ENCODE peak calls at places on chromosome 5, in ten cellular contexts. Z is adrenal gland, G is A549, O is spleen, C is ovary, T is heart left ventricle, J is HCT116, F is right lobe of liver, D is lower leg skin, R is IMR-90. S is an unnamed sample.

GRCh38 chr5:60354322-60354721 is 345.6 kb downstream of the DEPDC1B start:
- DNase-seq in R (no peak), F (no peak), O (no peak), T (no peak), J (no peak), C (no peak), Z (no peak), G (no peak), D (no peak), S (no peak)

GRCh38 chr5:124561451-124561850 is 185.0 kb downstream of the ZNF608 start:
- DNase-seq in T (no peak), J (no peak), F (no peak), C (no peak), Z (no peak), O (no peak), R (peak), G (no peak), D (no peak), S (no peak)

GRCh38 chr5:95216136-95216955 is 68.5 kb downstream of the MCTP1 start:
- DNase-seq in D (no peak), O (no peak), T (no peak), F (no peak), G (no peak), R (no peak), J (no peak), Z (no peak), C (no peak), S (no peak)

GRCh38 chr5:33801292-33801691 is 90.5 kb downstream of the ADAMTS12 start:
- DNase-seq in T (no peak), D (no peak), J (no peak), C (no peak), G (no peak), F (no peak), Z (no peak), R (no peak), O (no peak), S (no peak)

GRCh38 chr5:55303238-55303690 is 4.2 kb downstream of the DHX29 start:
- DNase-seq in G (no peak), F (no peak), R (peak), C (no peak), O (no peak), D (no peak), Z (no peak), J (no peak), T (no peak), S (no peak)

GRCh38 chr5:17256839-17257238 is 39.4 kb downstream of the BASP1 start:
- DNase-seq in C (no peak), G (no peak), O (no peak), J (no peak), F (no peak), Z (no peak), D (no peak), R (no peak), T (no peak), S (no peak)

GRCh38 chr5:89338935-89339334 is 456.0 kb upstream of the MEF2C start:
- DNase-seq in G (no peak), R (peak), T (no peak), O (no peak), F (no peak), C (no peak), J (no peak), Z (no peak), D (no peak), S (no peak)

GRCh38 chr5:66498791-66499207 is 97.4 kb upstream of the MAST4 start:
- DNase-seq in T (peak), C (no peak), R (no peak), Z (peak), J (no peak), O (no peak), F (no peak), G (no peak), D (no peak), S (peak)

GRCh38 chr5:177500685-177501522 is 3.5 kb upstream of the PDLIM7 start:
- DNase-seq in R (peak), Z (peak), D (peak), O (peak), G (peak), F (peak), C (peak), T (peak), J (peak), S (peak)

GRCh38 chr5:88269222-88269771 is 652 bp upstream of the TMEM161B start:
- DNase-seq in R (peak), Z (no peak), G (peak), F (no peak), D (no peak), T (no peak), C (no peak), J (no peak), O (peak), S (peak)

GRCh38 chr5:125559296-125559695 is 812.9 kb upstream of the ZNF608 start:
- DNase-seq in G (peak), R (peak), Z (peak), O (no peak), D (no peak), J (peak), F (no peak), T (peak), C (no peak), S (peak)

GRCh38 chr5:113166710-113167366 is 190.2 kb downstream of the DCP2 start:
- DNase-seq in C (no peak), J (peak), G (peak), Z (no peak), R (peak), D (no peak), F (no peak), O (no peak), T (no peak), S (peak)

GRCh38 chr5:116536279-116537161 is 38.1 kb downstream of the SEMA6A start:
- DNase-seq in R (no peak), T (no peak), F (no peak), Z (no peak), O (no peak), D (no peak), C (no peak), G (no peak), J (no peak), S (no peak)

GRCh38 chr5:22567983-22568382 is 285.2 kb downstream of the CDH12 start:
- DNase-seq in Z (no peak), C (no peak), G (no peak), D (no peak), R (peak), T (no peak), J (no peak), F (no peak), O (no peak), S (no peak)
- TF ChIP-seq POLR2A in Z (no peak), C (no peak), G (no peak), D (no peak), R (no peak), T (no peak), J (no peak), F (no peak), O (no peak), S (no peak)

GRCh38 chr5:126594676-126595485 is at the start of gene ALDH7A1:
- DNase-seq in T (peak), R (no peak), Z (peak), O (peak), C (peak), G (peak), J (peak), D (peak), F (peak), S (no peak)
- TF ChIP-seq POLR2A in T (no peak), R (peak), Z (peak), O (no peak), C (peak), G (peak), J (peak), D (no peak), F (peak), S (peak)

GRCh38 chr5:149549461-149550266 is 1.6 kb downstream of the CSNK1A1 start:
- DNase-seq in C (no peak), J (peak), R (peak), Z (peak), F (no peak), D (no peak), O (no peak), G (peak), T (peak), S (no peak)
- TF ChIP-seq POLR2A in C (no peak), J (no peak), R (no peak), Z (peak), F (no peak), D (no peak), O (no peak), G (no peak), T (no peak), S (no peak)

DNA sequence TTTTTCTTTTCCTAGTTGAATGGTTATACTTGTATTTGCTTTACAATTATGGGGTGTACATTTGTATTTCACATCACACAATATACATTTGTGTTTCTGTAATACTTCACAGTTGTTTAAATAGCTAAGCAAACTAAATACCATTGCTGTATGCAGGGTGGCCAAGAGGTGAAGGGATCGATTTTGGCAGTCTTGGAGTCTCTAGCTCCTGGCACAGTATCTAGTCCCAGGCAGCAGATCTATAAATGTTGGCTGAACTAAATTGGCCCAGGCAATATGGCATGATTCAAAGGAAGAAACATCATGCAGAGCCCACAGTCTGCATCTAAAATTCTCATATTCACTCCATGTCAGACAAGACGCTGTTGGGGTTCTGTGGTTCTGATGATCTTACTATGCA is 110.1 kb upstream of the GPBP1 start:
- DNase-seq in T (no peak), R (no peak), Z (no peak), J (no peak), D (no peak), G (no peak), C (no peak), O (no peak), F (no peak), S (no peak)
- TF ChIP-seq POLR2A in T (no peak), R (no peak), Z (no peak), J (no peak), D (no peak), G (no peak), C (no peak), O (no peak), F (no peak), S (no peak)

DNA sequence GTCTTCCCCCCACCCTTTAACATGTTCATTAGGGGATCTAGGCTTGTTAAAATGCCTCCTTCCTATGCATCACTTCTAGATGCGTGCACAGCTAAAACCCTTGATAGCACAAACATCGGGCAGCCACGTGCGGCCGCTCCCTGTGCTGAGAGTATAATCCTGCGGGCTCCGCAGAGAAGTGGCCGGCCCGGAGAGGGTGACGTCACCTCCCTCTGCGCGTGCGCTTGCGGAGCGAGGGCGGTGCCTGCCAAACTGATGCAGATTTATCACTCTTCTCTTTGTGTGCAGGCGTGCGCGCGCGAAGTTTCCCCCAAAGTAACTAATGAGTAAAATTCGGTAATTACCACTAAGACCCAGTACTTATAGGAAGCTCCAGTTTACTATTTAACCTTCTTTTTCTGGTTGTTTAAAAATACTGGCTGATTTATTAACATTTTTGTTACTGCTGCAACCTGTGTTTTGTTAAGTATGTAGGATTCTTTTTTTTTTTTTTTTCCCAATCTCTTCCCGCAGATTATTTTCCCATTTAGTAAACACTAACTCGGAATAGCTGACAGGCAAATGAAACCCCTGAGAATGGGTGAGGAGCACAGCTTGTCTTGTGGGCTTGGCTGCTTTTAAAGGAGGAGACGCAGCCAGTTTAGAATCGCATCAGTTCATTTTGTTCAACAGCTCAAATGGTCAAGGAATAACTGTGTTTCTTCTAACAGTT is 121.6 kb downstream of the TRIO start:
- DNase-seq in G (peak), J (peak), D (peak), Z (peak), R (peak), O (peak), C (peak), T (peak), F (peak), S (peak)
- TF ChIP-seq POLR2A in G (peak), J (peak), D (no peak), Z (no peak), R (peak), O (no peak), C (peak), T (no peak), F (peak), S (peak)

GRCh38 chr5:176391999-176392398 is 3.4 kb downstream of the HIGD2A start:
- DNase-seq in R (no peak), J (no peak), D (no peak), T (no peak), G (no peak), Z (no peak), C (no peak), F (no peak), O (peak), S (no peak)

GRCh38 chr5:176392526-176392925 is 4.0 kb downstream of the HIGD2A start:
- DNase-seq in G (no peak), Z (no peak), R (no peak), F (no peak), J (no peak), O (peak), C (peak), D (no peak), T (no peak), S (no peak)

GRCh38 chr5:176389114-176389768 is 690 bp downstream of the HIGD2A start:
- DNase-seq in D (no peak), R (no peak), O (peak), J (no peak), C (no peak), F (no peak), Z (no peak), G (no peak), T (no peak), S (peak)

GRCh38 chr5:176394096-176394495 is 5.5 kb downstream of the HIGD2A start:
- DNase-seq in R (no peak), C (no peak), J (no peak), F (no peak), Z (no peak), G (no peak), O (peak), D (no peak), T (no peak), S (no peak)

DNA sequence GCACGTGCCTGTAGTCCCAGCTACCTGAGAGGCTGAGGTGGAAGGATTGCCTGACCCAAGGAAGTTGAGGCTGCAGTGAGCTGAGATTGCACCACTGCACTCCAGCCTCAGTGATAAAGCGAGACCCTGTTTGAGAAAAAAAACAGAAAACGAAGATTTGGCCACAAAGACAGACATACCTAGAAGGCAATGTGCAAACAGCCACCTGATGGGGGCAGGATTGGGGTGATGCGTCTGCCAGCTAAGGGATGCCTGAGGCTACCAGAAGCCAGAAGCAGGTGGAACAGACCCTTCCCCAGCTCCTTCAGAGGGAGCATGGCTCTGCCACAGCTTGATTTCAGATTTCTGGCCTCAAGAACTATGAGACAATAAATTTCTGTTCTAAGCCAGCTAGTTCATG is 2.9 kb downstream of the HIGD2A start:
- DNase-seq in Z (no peak), F (no peak), R (no peak), C (no peak), D (no peak), T (no peak), J (no peak), G (no peak), O (peak), S (no peak)
- TF ChIP-seq POLR2A in Z (no peak), F (no peak), R (no peak), C (no peak), D (no peak), T (no peak), J (no peak), G (no peak), O (no peak), S (no peak)

GRCh38 chr5:179530069-179530998 is 20.0 kb upstream of the RUFY1 start:
- DNase-seq in T (peak), C (peak), O (peak), Z (peak), J (no peak), F (peak), R (no peak), D (peak), G (no peak), S (no peak)
- TF ChIP-seq POLR2A in T (no peak), C (no peak), O (no peak), Z (no peak), J (no peak), F (no peak), R (no peak), D (no peak), G (no peak), S (no peak)

DNA sequence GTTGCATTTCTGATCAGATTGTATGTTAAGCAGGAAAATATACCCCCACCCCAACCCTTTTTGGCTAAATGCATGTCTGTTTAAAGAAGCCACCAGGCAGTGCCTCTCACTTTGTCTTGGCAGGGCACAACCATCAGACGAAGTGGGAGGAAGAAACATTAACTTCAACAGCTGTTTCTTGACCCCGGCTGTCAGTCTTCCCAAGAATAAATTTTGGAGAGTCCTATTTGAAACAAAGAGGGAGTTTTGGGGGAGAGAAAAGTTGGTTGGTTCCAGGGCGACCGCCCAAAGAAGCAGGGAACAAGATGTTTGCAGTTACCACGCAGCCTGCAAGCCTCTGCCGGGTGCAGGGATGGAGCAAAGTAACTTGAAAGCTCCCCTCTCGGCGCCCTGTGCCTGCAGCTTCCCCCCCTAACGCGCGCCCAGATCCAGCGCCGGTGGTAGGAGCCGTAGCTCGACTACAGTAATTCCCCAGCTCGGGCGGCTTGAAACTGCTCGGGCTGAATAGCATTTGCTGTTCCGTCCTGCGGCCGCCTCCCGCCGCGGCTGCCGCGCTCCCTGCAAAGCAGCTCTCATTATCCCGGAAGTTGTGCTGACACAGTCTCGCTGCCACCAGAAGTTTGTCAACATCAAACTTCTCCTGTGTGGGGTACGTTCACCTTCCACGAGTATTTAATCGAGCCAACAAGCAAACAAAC is 100.7 kb upstream of the SSBP2 start:
- DNase-seq in J (peak), Z (peak), C (peak), G (peak), O (peak), D (peak), R (peak), F (peak), T (peak), S (peak)
- TF ChIP-seq POLR2A in J (peak), Z (no peak), C (no peak), G (no peak), O (no peak), D (no peak), R (no peak), F (peak), T (no peak), S (peak)

S was measured in H54.